ENCODE peak calls at places on chromosomes 7 and 10, in six cellular contexts. S is esophagus squamous epithelium, H is cardiac fibroblast, V is heart left ventricle, L is ovary, P is upper lobe of right lung. O is an unnamed sample.

GRCh38 chr10:73810735-73811465 is 498 bp downstream of the NDST2 start:
- DNase-seq in S (no peak), H (peak), V (no peak), L (peak), P (peak), O (peak)

GRCh38 chr10:11335167-11335652 is 276.2 kb downstream of the USP6NL start:
- DNase-seq in S (no peak), H (peak), V (peak), L (peak), P (peak), O (peak)

GRCh38 chr7:85111761-85112160 is 75.1 kb downstream of the SEMA3D start:
- DNase-seq in S (no peak), H (peak), V (no peak), L (no peak), P (no peak), O (peak)

GRCh38 chr10:99809931-99810615 is 27.6 kb downstream of the ABCC2 start:
- DNase-seq in S (no peak), H (peak), V (no peak), L (no peak), P (no peak), O (peak)

GRCh38 chr10:13657184-13657680 is 70.5 kb downstream of the PRPF18 start:
- DNase-seq in S (no peak), H (no peak), V (no peak), L (no peak), P (no peak), O (no peak)

GRCh38 chr10:47088656-47089354 is 177.6 kb downstream of the PTPN20 start:
- DNase-seq in S (no peak), H (no peak), V (no peak), L (no peak), P (no peak), O (no peak)

GRCh38 chr7:151689196-151689971 is 169.7 kb upstream of the RHEB start:
- DNase-seq in S (no peak), H (no peak), V (peak), L (peak), P (no peak), O (no peak)

GRCh38 chr10:132497083-132497680 is 40.4 kb upstream of the INPP5A start:
- DNase-seq in S (no peak), H (no peak), V (no peak), L (peak), P (peak), O (no peak)

GRCh38 chr7:41103331-41103730 is 599.6 kb downstream of the INHBA start:
- DNase-seq in S (no peak), H (no peak), V (no peak), L (no peak), P (no peak), O (peak)

GRCh38 chr7:87316846-87317545 is 28.5 kb upstream of the CROT start:
- DNase-seq in S (no peak), H (peak), V (no peak), L (no peak), P (no peak), O (peak)

GRCh38 chr7:97512441-97513207 is 219.3 kb upstream of the TAC1 start:
- DNase-seq in S (no peak), H (no peak), V (no peak), L (no peak), P (no peak), O (no peak)

GRCh38 chr10:132448248-132448731 is 51.3 kb downstream of the PWWP2B start:
- DNase-seq in S (no peak), H (peak), V (peak), L (no peak), P (peak), O (no peak)

GRCh38 chr10:62818426-62819011 is 2.4 kb upstream of the EGR2 start:
- DNase-seq in S (no peak), H (peak), V (peak), L (peak), P (peak), O (peak)

GRCh38 chr7:137954614-137955013 is 47.3 kb downstream of the CREB3L2 start:
- DNase-seq in S (no peak), H (no peak), V (no peak), L (no peak), P (no peak), O (no peak)

GRCh38 chr10:101901340-101901739 is 57.7 kb upstream of the KCNIP2 start:
- DNase-seq in S (no peak), H (no peak), V (no peak), L (no peak), P (no peak), O (no peak)

GRCh38 chr10:14010083-14010551 is 320.6 kb downstream of the FRMD4A start:
- DNase-seq in S (no peak), H (peak), V (no peak), L (no peak), P (no peak), O (peak)

GRCh38 chr10:17059197-17059688 is 70.4 kb downstream of the CUBN start:
- DNase-seq in S (no peak), H (peak), V (no peak), L (no peak), P (no peak), O (peak)

GRCh38 chr7:138891446-138891810 is 89.8 kb downstream of the KIAA1549 start:
- DNase-seq in S (no peak), H (peak), V (no peak), L (no peak), P (no peak), O (no peak)

GRCh38 chr7:29609162-29610030 is 45.8 kb downstream of the PRR15 start:
- DNase-seq in S (no peak), H (peak), V (no peak), L (no peak), P (no peak), O (peak)

GRCh38 chr7:140122975-140123374 is 53.8 kb downstream of the KDM7A start:
- DNase-seq in S (no peak), H (no peak), V (no peak), L (no peak), P (no peak), O (no peak)

GRCh38 chr7:17239683-17240521 is 58.5 kb upstream of the AHR start:
- DNase-seq in S (no peak), H (peak), V (no peak), L (no peak), P (no peak), O (peak)

GRCh38 chr7:99652671-99653070 is 27.1 kb downstream of the CYP3A5 start:
- DNase-seq in S (no peak), H (no peak), V (no peak), L (no peak), P (no peak), O (no peak)

GRCh38 chr7:90225601-90226000 is 14.1 kb downstream of the STEAP2 start:
- DNase-seq in S (no peak), H (no peak), V (no peak), L (no peak), P (no peak), O (no peak)

GRCh38 chr7:78191475-78192079 is 393.0 kb downstream of the PHTF2 start:
- DNase-seq in S (no peak), H (no peak), V (no peak), L (no peak), P (no peak), O (no peak)

GRCh38 chr10:121041906-121042305 is 190.7 kb downstream of the WDR11 start:
- DNase-seq in S (no peak), H (no peak), V (no peak), L (no peak), P (no peak), O (no peak)

GRCh38 chr10:3077940-3078630 is 10.7 kb downstream of the PFKP start:
- DNase-seq in S (no peak), H (no peak), V (no peak), L (no peak), P (no peak), O (no peak)

GRCh38 chr7:137626469-137627067 is 220.2 kb downstream of the DGKI start:
- DNase-seq in S (no peak), H (peak), V (no peak), L (no peak), P (no peak), O (peak)

GRCh38 chr10:59460601-59461000 is 98.3 kb upstream of the FAM13C start:
- DNase-seq in S (no peak), H (no peak), V (no peak), L (no peak), P (no peak), O (no peak)

GRCh38 chr10:31095677-31096076 is 64.0 kb upstream of the ZNF438 start:
- DNase-seq in S (no peak), H (no peak), V (no peak), L (no peak), P (no peak), O (peak)

GRCh38 chr7:149819141-149819960 is 18.8 kb upstream of the ZNF862 start:
- DNase-seq in S (no peak), H (no peak), V (peak), L (no peak), P (peak), O (no peak)

GRCh38 chr10:17616403-17617030 is 657 bp downstream of the HACD1 start:
- DNase-seq in S (no peak), H (peak), V (peak), L (peak), P (peak), O (peak)

GRCh38 chr10:74651565-74651964 is 174.8 kb upstream of the KAT6B start:
- DNase-seq in S (no peak), H (no peak), V (no peak), L (no peak), P (no peak), O (no peak)

GRCh38 chr7:3953946-3954345 is 652.9 kb downstream of the SDK1 start:
- DNase-seq in S (no peak), H (no peak), V (no peak), L (no peak), P (no peak), O (no peak)

GRCh38 chr7:127900735-127901685 is 130.2 kb downstream of the LRRC4 start:
- DNase-seq in S (no peak), H (no peak), V (no peak), L (no peak), P (no peak), O (no peak)
- H3K4me3 ChIP-seq in S (no peak), H (no peak), V (no peak), L (no peak), P (no peak), O (no peak)

GRCh38 chr10:104350146-104350635 is 3.4 kb upstream of the CFAP58 start:
- DNase-seq in S (no peak), H (peak), V (no peak), L (no peak), P (no peak), O (peak)
- TF ChIP-seq CTCF in S (peak), H (peak), V (peak), L (peak), P (peak), O (peak)

GRCh38 chr7:36982749-36983148 is 258.5 kb upstream of the AOAH start:
- DNase-seq in S (no peak), H (no peak), V (no peak), L (no peak), P (no peak), O (no peak)

GRCh38 chr7:36984051-36984492 is 259.8 kb upstream of the AOAH start:
- DNase-seq in S (no peak), H (no peak), V (no peak), L (no peak), P (no peak), O (no peak)

GRCh38 chr7:36986429-36987362 is 262.4 kb upstream of the AOAH start:
- DNase-seq in S (no peak), H (peak), V (peak), L (peak), P (peak), O (peak)

GRCh38 chr7:36985866-36986402 is 261.6 kb upstream of the AOAH start:
- DNase-seq in S (no peak), H (no peak), V (no peak), L (no peak), P (no peak), O (no peak)

DNA sequence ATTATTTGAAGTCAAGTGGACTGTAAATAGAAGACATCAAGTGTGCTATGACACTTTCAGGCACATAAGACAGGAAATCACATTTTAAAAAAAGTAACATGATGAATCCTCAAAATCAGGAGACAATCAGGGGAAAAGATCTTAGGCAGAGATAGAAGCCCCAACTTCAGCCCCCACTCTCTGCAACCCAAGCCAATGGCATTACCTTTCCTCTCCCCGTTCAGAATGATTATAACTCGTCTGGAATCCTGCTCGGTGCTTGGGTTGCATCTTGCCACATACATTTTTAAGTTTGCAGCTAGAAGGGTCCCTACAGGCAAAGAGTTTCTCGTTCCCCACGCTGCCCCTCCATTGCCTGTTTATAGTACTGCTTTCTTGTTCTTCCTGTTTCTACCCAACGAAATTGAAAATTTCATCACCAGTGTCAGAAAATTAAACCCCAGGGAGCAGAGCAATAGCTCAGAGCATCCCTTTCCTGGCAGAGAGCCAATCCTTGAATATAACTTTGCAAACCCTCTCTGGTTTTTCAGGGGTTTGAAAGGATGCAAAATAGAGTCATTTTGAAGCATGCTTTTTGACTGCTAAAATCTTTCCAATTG is 260.5 kb upstream of the AOAH start:
- DNase-seq in S (no peak), H (no peak), V (no peak), L (no peak), P (no peak), O (no peak)
- H3K4me3 ChIP-seq in S (no peak), H (no peak), V (no peak), L (no peak), P (no peak), O (no peak)

DNA sequence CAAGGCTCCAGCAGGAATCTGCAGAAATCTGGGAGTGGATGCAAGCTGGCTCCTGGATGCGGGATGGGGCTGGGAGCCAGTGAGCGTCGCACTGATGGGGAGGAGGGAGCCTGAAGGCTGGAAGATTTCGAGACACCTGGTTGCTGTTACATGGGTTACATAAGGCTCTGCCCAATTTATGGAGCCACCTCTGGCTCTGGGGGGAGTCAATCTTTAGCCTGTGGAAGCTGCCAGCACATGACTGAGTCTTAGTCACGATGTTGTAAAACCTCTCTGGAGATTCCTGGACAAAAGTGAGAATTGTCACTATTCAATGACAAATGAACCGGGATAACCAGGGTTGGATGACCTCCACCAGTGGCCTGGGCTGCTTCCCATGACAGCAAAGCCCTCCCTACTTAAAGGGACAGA is 51.1 kb upstream of the ADRB1 start:
- DNase-seq in S (no peak), H (no peak), V (peak), L (no peak), P (no peak), O (no peak)
- TF ChIP-seq CTCF in S (no peak), H (no peak), V (no peak), L (no peak), P (no peak), O (no peak)

GRCh38 chr10:86083664-86084175 is 282.9 kb downstream of the GRID1 start:
- DNase-seq in S (no peak), H (no peak), V (no peak), L (no peak), P (peak), O (no peak)

GRCh38 chr10:86085136-86085535 is 281.5 kb downstream of the GRID1 start:
- DNase-seq in S (no peak), H (no peak), V (no peak), L (no peak), P (peak), O (no peak)

GRCh38 chr10:86087716-86088115 is 278.9 kb downstream of the GRID1 start:
- DNase-seq in S (no peak), H (no peak), V (no peak), L (no peak), P (no peak), O (no peak)

GRCh38 chr10:86085686-86086085 is 280.9 kb downstream of the GRID1 start:
- DNase-seq in S (no peak), H (no peak), V (no peak), L (no peak), P (peak), O (no peak)

DNA sequence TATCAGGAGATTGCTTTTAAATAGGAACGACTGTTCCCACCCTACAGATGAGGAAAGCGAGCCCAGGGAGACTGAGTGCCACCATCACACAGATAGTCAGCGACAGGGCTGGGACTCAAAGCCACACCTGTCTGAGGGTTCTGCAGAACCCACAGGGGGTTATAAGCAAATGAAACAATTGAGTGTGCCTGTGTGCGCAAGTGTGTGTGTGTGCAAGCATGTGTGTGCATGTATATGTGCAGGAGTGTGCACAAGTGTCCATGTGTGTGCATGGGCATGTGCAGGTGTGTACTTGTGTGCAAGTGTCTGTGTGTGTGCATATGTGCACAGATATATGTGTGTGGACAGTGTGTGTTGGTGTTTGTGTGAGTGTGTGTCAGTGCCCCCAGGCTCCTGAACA is 280.2 kb downstream of the GRID1 start:
- DNase-seq in S (no peak), H (no peak), V (no peak), L (no peak), P (no peak), O (no peak)
- H3K4me3 ChIP-seq in S (no peak), H (no peak), V (no peak), L (no peak), P (no peak), O (no peak)

GRCh38 chr7:52753855-52754254 is 281.6 kb upstream of the POM121L12 start:
- DNase-seq in S (no peak), H (no peak), V (no peak), L (no peak), P (no peak), O (no peak)

GRCh38 chr7:52747817-52748216 is 287.6 kb upstream of the POM121L12 start:
- DNase-seq in S (no peak), H (no peak), V (no peak), L (no peak), P (no peak), O (no peak)

GRCh38 chr7:52749880-52750279 is 285.6 kb upstream of the POM121L12 start:
- DNase-seq in S (no peak), H (no peak), V (no peak), L (no peak), P (no peak), O (no peak)
- TF ChIP-seq CTCF in S (no peak), H (no peak), V (no peak), L (no peak), P (no peak), O (no peak)

GRCh38 chr10:450463-450862 is 239.0 kb downstream of the DIP2C start:
- DNase-seq in S (no peak), H (no peak), V (no peak), L (peak), P (no peak), O (no peak)

GRCh38 chr10:452512-453504 is 236.7 kb downstream of the DIP2C start:
- DNase-seq in S (no peak), H (no peak), V (no peak), L (no peak), P (no peak), O (no peak)

GRCh38 chr10:451856-452255 is 237.6 kb downstream of the DIP2C start:
- DNase-seq in S (no peak), H (no peak), V (no peak), L (no peak), P (no peak), O (no peak)

GRCh38 chr10:454860-455259 is 234.6 kb downstream of the DIP2C start:
- DNase-seq in S (no peak), H (peak), V (peak), L (peak), P (no peak), O (peak)

DNA sequence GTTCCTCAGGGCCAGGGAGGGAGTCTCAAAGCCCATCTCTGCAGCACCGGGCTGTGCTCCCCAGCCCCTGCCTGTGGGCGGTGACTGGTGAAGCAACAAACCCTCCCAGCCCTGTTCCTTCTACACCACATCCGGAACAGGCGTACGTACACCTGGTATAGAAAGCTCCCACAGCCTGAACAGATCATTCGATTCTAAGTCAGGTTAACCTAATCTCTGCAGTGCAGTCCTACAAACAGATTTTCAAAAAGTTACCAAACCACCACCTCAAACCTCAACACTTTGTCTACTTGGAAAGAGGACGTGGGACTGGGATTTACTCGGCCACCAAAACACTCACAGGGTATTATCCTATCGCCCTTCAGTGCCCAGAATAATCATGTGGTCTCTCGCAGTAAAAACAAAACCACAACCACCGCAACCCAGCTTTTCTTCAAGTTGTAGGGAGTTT is 238.4 kb downstream of the DIP2C start:
- DNase-seq in S (no peak), H (no peak), V (no peak), L (no peak), P (no peak), O (no peak)
- H3K4me3 ChIP-seq in S (no peak), H (no peak), V (no peak), L (no peak), P (no peak), O (no peak)

GRCh38 chr7:43649755-43650274 is 66.9 kb downstream of the STK17A start:
- DNase-seq in S (no peak), H (no peak), V (no peak), L (no peak), P (no peak), O (no peak)

GRCh38 chr7:43650457-43651052 is 67.6 kb downstream of the STK17A start:
- DNase-seq in S (no peak), H (peak), V (peak), L (no peak), P (no peak), O (peak)

GRCh38 chr7:43653891-43654504 is 71.1 kb downstream of the STK17A start:
- DNase-seq in S (no peak), H (no peak), V (no peak), L (no peak), P (no peak), O (no peak)

GRCh38 chr7:43653466-43653865 is 70.6 kb downstream of the STK17A start:
- DNase-seq in S (no peak), H (no peak), V (no peak), L (no peak), P (no peak), O (no peak)

DNA sequence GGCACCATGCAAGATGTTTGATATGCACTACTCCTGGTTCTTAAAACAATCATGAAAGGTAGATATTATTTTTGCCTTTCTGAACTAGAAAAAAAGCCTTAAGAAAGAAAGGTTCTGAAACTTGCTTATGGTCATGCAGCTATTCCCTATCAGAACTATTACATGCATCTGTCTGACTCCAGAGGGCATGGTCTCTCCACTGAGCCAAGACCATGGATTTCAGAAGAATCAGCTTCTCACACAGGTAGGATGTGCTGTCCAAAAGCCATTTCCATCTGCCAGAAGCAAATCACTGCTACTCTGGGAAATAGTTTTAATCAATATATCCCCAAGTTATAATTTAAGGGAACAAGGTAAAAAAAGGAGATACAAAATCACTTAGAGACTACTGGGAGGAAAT is 69.5 kb downstream of the STK17A start:
- DNase-seq in S (no peak), H (no peak), V (no peak), L (no peak), P (no peak), O (no peak)
- TF ChIP-seq CTCF in S (no peak), H (no peak), V (no peak), L (no peak), P (no peak), O (no peak)

O was measured in fibroblast of pulmonary artery.